ENCODE peak calls at places on chromosomes 6 and 20, in six cellular contexts. U is NB4; D is Peyer's patch; H is CD4-positive, alpha-beta T cell; E is HCT116; M is CD8-positive, alpha-beta T cell. Z is an unnamed sample.

GRCh38 chr6:79170431-79170830 is 64.1 kb downstream of the HMGN3 start:
- DNase-seq in U (no peak), D (no peak), H (no peak), E (no peak), M (no peak), Z (no peak)

GRCh38 chr6:26347699-26348098 is 17.3 kb upstream of the BTN3A2 start:
- DNase-seq in U (no peak), D (no peak), H (no peak), E (no peak), M (no peak), Z (no peak)

GRCh38 chr6:45703041-45703739 is 312.5 kb downstream of the CLIC5 start:
- DNase-seq in U (no peak), D (no peak), H (no peak), E (no peak), M (no peak), Z (no peak)

GRCh38 chr20:3728354-3728753 is 4.1 kb upstream of the HSPA12B start:
- DNase-seq in U (no peak), D (no peak), H (no peak), E (no peak), M (no peak), Z (no peak)

GRCh38 chr6:165556116-165556843 is 106.8 kb downstream of the PDE10A start:
- DNase-seq in U (no peak), D (no peak), H (no peak), E (no peak), M (no peak), Z (no peak)

GRCh38 chr6:36633915-36634314 is 39.8 kb downstream of the SRSF3 start:
- DNase-seq in U (no peak), D (no peak), H (no peak), E (no peak), M (no peak), Z (no peak)

GRCh38 chr6:35181313-35181932 is 32.3 kb upstream of the SCUBE3 start:
- DNase-seq in U (no peak), D (no peak), H (no peak), E (no peak), M (no peak), Z (no peak)

GRCh38 chr6:6320901-6321300 is 439 bp upstream of the F13A1 start:
- DNase-seq in U (peak; percentile 24), D (no peak), H (no peak), E (no peak), M (no peak), Z (no peak)

GRCh38 chr6:132133734-132134490 is 182.7 kb upstream of the CCN2 start:
- DNase-seq in U (no peak), D (peak; percentile 61), H (no peak), E (no peak), M (no peak), Z (no peak)

GRCh38 chr6:163741743-163742363 is 327.3 kb downstream of the QKI start:
- DNase-seq in U (no peak), D (no peak), H (no peak), E (no peak), M (no peak), Z (no peak)

GRCh38 chr20:875115-875514 is 41.0 kb downstream of the ANGPT4 start:
- DNase-seq in U (no peak), D (no peak), H (no peak), E (no peak), M (no peak), Z (no peak)

GRCh38 chr6:30071081-30071818 is 4.3 kb downstream of the PPP1R11 start:
- DNase-seq in U (no peak), D (no peak), H (no peak), E (no peak), M (no peak), Z (no peak)

GRCh38 chr6:81171991-81172740 is 580.3 kb downstream of the TENT5A start:
- DNase-seq in U (no peak), D (peak; percentile 37), H (no peak), E (peak; percentile 15), M (no peak), Z (no peak)

GRCh38 chr6:104019075-104019474 is 840.6 kb downstream of the HACE1 start:
- DNase-seq in U (no peak), D (no peak), H (no peak), E (no peak), M (no peak), Z (no peak)

GRCh38 chr6:158910484-158911075 is 89.4 kb downstream of the RSPH3 start:
- DNase-seq in U (no peak), D (no peak), H (no peak), E (no peak), M (no peak), Z (no peak)

GRCh38 chr6:157688960-157689599 is 134.0 kb upstream of the SNX9 start:
- DNase-seq in U (no peak), D (peak; percentile 56), H (no peak), E (peak; percentile 27), M (no peak), Z (no peak)

GRCh38 chr20:41165001-41165882 is 27.9 kb downstream of the PLCG1 start:
- DNase-seq in U (no peak), D (no peak), H (no peak), E (no peak), M (no peak), Z (no peak)

GRCh38 chr20:22243063-22243462 is 341.3 kb downstream of the FOXA2 start:
- DNase-seq in U (no peak), D (no peak), H (no peak), E (no peak), M (no peak), Z (no peak)

GRCh38 chr20:32446301-32447100 is 88.4 kb downstream of the ASXL1 start:
- DNase-seq in U (no peak), D (peak; percentile 37), H (no peak), E (no peak), M (no peak), Z (no peak)

GRCh38 chr20:1813101-1813529 is 82.1 kb upstream of the SIRPA start:
- DNase-seq in U (no peak), D (peak; percentile 65), H (no peak), E (no peak), M (no peak), Z (no peak)

GRCh38 chr20:4038047-4038459 is 22.7 kb upstream of the RNF24 start:
- DNase-seq in U (peak; percentile 99), D (peak; percentile 85), H (peak; percentile 79), E (no peak), M (peak; percentile 62), Z (peak; percentile 40)

GRCh38 chr20:62449951-62450815 is 22.8 kb upstream of the RBBP8NL start:
- DNase-seq in U (no peak), D (peak; percentile 82), H (no peak), E (no peak), M (no peak), Z (no peak)

GRCh38 chr20:16729080-16729479 is 746 bp upstream of the SNRPB2 start:
- DNase-seq in U (no peak), D (no peak), H (no peak), E (no peak), M (no peak), Z (no peak)

GRCh38 chr20:16732506-16733152 is 2.8 kb downstream of the SNRPB2 start:
- DNase-seq in U (peak; percentile 89), D (no peak), H (no peak), E (no peak), M (no peak), Z (no peak)

DNA sequence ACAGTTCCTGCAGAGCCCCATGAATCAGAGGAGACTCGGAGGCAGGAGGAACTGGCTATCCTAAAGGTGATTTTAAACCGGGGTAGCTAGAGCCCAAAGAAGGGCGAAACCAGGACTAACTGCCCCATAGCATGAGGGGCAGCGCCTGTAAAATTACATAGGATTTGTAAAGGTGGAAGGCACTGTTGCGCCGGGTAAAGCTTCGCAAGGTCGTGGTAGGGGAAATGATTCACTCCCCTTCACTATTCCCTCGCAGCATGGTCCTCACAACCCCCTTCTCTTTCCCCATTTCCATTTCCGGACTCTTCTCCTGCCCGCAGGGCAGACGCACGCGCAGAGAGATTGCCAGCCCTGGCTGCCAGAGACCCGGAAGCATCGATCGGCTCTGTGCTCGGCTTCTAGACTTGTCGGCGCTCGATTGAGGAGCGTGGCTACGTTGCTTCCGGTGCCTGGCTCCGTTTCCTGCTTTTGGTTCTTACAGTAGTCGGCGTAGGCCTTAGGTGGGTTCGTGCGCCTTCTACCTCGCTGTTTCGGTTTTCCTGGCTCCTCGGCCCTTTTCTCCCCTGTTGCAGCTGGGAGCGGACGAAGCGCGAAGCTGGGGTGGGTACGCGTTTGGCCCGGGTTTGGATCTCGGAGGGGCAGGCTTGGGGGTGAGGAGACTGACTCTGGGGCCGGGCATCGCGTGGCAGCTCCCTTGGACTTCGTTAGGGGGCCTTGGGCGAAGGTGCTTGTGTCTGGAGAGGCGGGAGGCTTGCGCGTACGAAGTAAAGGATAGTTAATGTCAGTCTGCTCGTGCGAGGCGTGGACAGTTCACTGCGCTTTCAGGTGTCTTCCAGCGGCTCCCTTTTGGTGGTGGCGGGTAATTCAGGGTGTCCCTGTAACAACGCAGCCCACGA is at the start of gene SNRPB2:
- DNase-seq in U (peak; percentile 98), D (peak; percentile 97), H (peak; percentile 87), E (peak; percentile 87), M (peak; percentile 81), Z (peak; percentile 86)
- TF ChIP-seq CTCF in U (no peak), D (peak; percentile 5), H (no peak), E (no peak), M (no peak), Z (no peak)

GRCh38 chr20:46519678-46520077 is 6.3 kb upstream of the ZNF334 start:
- DNase-seq in U (no peak), D (no peak), H (no peak), E (no peak), M (no peak), Z (no peak)
- TF ChIP-seq CTCF in U (no peak), D (no peak), H (no peak), E (no peak), M (no peak), Z (no peak)

DNA sequence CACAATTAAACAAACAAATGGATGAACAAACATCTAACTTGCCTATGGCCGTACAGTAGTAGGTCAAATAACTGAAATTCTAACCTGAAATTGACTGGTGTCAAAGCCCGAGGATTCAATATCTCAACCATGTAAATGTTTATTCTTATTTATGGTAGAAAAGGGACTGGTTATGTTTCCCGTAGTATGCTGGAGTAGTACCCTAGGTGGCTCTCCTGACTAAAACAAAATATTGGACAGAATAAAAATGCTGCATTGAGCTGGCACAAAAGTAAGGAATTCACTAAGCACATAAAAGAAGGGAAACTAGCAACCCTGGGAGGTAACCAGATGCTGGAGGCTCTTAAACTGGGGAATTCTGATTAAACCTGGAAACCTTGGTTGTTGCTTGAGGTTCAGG is 117.1 kb upstream of the PREP start:
- DNase-seq in U (no peak), D (no peak), H (no peak), E (no peak), M (no peak), Z (no peak)
- TF ChIP-seq CTCF in U (no peak), D (no peak), H (no peak), E (no peak), M (no peak), Z (no peak)

GRCh38 chr6:66897576-66897975 is 1190.5 kb upstream of the EYS start:
- DNase-seq in U (peak; percentile 67), D (no peak), H (no peak), E (no peak), M (no peak), Z (no peak)

GRCh38 chr6:66900081-66900770 is 1193.2 kb upstream of the EYS start:
- DNase-seq in U (no peak), D (no peak), H (no peak), E (no peak), M (no peak), Z (no peak)

DNA sequence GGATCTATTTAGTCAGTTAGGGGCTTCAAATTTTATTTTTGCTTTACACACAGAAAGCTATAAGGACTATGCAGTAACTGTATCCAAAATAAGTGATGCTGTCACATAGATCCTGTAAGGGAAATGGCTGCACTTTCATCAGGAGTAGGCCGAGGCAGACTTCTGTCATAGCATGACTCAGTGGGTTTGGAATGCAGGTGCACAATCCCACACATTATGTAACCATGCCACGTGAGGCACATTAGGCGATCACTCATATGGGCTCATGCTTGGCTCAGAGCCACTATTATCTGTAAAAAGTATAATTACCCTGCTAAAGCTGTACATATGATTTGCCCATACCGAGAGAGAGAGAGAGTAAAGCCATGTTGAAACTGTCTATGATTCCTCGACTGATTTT is 1189.4 kb upstream of the EYS start:
- DNase-seq in U (no peak), D (no peak), H (no peak), E (no peak), M (no peak), Z (no peak)
- TF ChIP-seq CTCF in U (no peak), D (no peak), H (no peak), E (no peak), M (no peak), Z (no peak)